ENCODE peak calls at places on chromosomes 4 and X, in five cellular contexts. M is GM23338, S is SK-N-SH, U is HepG2, Y is A549. D is an unnamed sample.

GRCh38 chr4:105613326-105613725 is 60.9 kb downstream of the ARHGEF38 start:
- DNase-seq in M (no peak), S (no peak), U (no peak), Y (no peak), D (no peak)

GRCh38 chr4:152807294-152807829 is 27.6 kb downstream of the ARFIP1 start:
- DNase-seq in M (no peak), S (no peak), U (no peak), Y (no peak), D (no peak)

GRCh38 chr4:139973015-139973414 is 181.0 kb downstream of the MAML3 start:
- DNase-seq in M (peak), S (no peak), U (no peak), Y (no peak), D (no peak)

GRCh38 chr4:24473309-24473721 is 111.0 kb downstream of the DHX15 start:
- DNase-seq in M (peak), S (peak), U (no peak), Y (no peak), D (peak)

GRCh38 chrX:65928522-65928921 is 111.4 kb downstream of the VSIG4 start:
- DNase-seq in M (no peak), S (no peak), U (no peak), Y (no peak), D (no peak)

GRCh38 chrX:67781132-67781531 is 237.3 kb downstream of the AR start:
- DNase-seq in M (no peak), S (no peak), U (no peak), Y (no peak), D (no peak)

GRCh38 chr4:6277139-6277802 is 7.6 kb downstream of the WFS1 start:
- DNase-seq in M (no peak), S (no peak), U (peak), Y (no peak), D (no peak)

GRCh38 chr4:43496188-43496587 is 603.7 kb downstream of the GRXCR1 start:
- DNase-seq in M (no peak), S (no peak), U (no peak), Y (no peak), D (no peak)

GRCh38 chrX:47514553-47515235 is 31.7 kb upstream of the ZNF41 start:
- DNase-seq in M (no peak), S (no peak), U (no peak), Y (no peak), D (no peak)

GRCh38 chr4:155759372-155760252 is 791 bp downstream of the GUCY1B1 start:
- DNase-seq in M (peak), S (peak), U (no peak), Y (peak), D (no peak)

GRCh38 chr4:80412322-80412721 is 76.8 kb downstream of the CFAP299 start:
- DNase-seq in M (no peak), S (no peak), U (no peak), Y (no peak), D (no peak)

GRCh38 chr4:52931238-52931637 is 69.1 kb downstream of the RASL11B start:
- DNase-seq in M (no peak), S (no peak), U (no peak), Y (no peak), D (no peak)

GRCh38 chrX:129954804-129955203 is 27.6 kb upstream of the BCORL1 start:
- DNase-seq in M (no peak), S (no peak), U (no peak), Y (no peak), D (no peak)

GRCh38 chrX:139932077-139932900 is 564 bp downstream of the ATP11C start:
- DNase-seq in M (peak), S (peak), U (no peak), Y (peak), D (no peak)

GRCh38 chr4:40515398-40516293 is 114.0 kb downstream of the RBM47 start:
- DNase-seq in M (peak), S (no peak), U (peak), Y (peak), D (no peak)

GRCh38 chrX:64975491-64975890 is 759 bp downstream of the ZC4H2 start:
- DNase-seq in M (peak), S (peak), U (peak), Y (peak), D (peak)

GRCh38 chrX:14064632-14065432 is 35.1 kb upstream of the GEMIN8 start:
- DNase-seq in M (no peak), S (no peak), U (no peak), Y (peak), D (no peak)

GRCh38 chr4:151690164-151690856 is 70.5 kb downstream of the GATB start:
- DNase-seq in M (no peak), S (peak), U (no peak), Y (no peak), D (no peak)

GRCh38 chrX:72126048-72126415 is 5.7 kb downstream of the RTL5 start:
- DNase-seq in M (no peak), S (peak), U (no peak), Y (no peak), D (no peak)

GRCh38 chr4:1991087-1991486 is 17.7 kb downstream of the NELFA start:
- DNase-seq in M (no peak), S (peak), U (no peak), Y (no peak), D (no peak)

GRCh38 chr4:1993169-1993516 is 15.6 kb downstream of the NELFA start:
- DNase-seq in M (no peak), S (no peak), U (no peak), Y (no peak), D (no peak)

GRCh38 chr4:1992468-1993168 is 16.2 kb downstream of the NELFA start:
- DNase-seq in M (peak), S (peak), U (no peak), Y (no peak), D (no peak)

GRCh38 chr4:1990676-1991075 is 18.1 kb downstream of the NELFA start:
- DNase-seq in M (no peak), S (no peak), U (no peak), Y (no peak), D (no peak)

DNA sequence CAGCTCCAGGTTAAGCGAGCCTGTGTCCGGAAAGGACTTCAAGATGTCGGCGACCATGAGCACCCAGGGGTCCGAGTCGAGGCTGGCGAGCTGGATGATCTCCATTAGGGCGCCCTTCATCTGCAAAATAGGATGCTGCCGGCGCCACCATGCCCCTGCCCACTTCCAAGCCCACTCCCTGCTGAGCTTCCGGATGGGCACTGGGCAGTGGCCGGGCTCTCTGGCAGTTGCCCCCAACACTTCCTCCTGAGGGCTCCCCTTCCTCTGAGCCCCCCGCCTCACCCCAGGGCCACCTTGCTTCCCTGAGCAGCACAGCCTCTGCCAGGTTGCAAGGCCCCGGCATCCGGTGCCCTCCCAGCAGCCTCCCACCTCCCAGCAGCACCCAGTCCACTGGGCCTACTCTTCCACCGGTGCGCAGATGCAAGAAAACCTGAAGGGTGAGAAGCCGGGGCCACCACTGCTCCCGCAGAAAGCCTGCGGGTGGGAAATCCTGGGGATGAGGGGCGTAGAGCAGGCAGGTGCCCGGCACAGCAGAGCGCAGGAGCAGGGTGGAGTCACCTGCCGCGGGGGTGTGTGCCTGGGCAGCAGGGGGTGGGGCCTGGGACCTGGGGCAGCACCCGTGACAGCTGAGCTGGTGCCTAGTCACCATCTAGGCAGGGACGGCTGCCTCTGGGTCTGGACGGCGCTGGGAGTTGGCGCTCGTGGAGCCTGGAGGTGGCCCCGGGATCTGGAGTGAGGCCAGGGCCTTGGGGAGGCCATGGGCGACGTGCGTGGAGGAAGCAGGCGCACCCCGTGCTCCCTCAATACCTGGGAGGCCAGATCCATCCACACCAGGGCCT is 17.0 kb downstream of the NELFA start:
- DNase-seq in M (no peak), S (peak), U (no peak), Y (no peak), D (no peak)
- TF ChIP-seq REST in M (no peak), S (no peak), U (no peak), Y (no peak), D (no peak)

DNA sequence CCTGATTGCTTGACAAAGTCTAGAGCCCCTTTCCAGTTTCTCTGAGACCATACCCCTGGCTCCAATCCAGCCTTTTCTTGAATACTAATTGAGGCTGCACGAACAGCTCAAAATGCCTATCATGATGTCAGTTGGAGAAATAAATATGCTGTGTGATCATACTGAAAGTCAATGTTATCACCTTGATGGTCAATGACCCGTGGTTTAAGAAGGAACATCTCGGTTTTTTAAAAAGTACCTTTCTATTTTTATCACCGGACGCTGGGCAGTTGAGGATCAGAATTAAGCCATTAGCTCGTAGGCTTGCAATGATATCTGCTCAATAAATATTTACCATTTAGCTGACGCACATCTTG is 883 bp upstream of the WDR44 start:
- DNase-seq in M (no peak), S (no peak), U (no peak), Y (no peak), D (no peak)
- H3K27ac ChIP-seq in M (no peak), S (peak), U (peak), Y (peak), D (peak)

GRCh38 chrX:153647461-153648357 is 706 bp downstream of the DUSP9 start:
- DNase-seq in M (no peak), S (peak), U (no peak), Y (no peak), D (no peak)
- H3K4me3 ChIP-seq in M (peak), S (no peak), U (peak), Y (peak), D (no peak)

GRCh38 chr4:9898596-9899345 is 117.3 kb downstream of the DRD5 start:
- DNase-seq in M (peak), S (peak), U (peak), Y (peak), D (peak)
- TF ChIP-seq REST in M (no peak), S (no peak), U (no peak), Y (no peak), D (no peak)

DNA sequence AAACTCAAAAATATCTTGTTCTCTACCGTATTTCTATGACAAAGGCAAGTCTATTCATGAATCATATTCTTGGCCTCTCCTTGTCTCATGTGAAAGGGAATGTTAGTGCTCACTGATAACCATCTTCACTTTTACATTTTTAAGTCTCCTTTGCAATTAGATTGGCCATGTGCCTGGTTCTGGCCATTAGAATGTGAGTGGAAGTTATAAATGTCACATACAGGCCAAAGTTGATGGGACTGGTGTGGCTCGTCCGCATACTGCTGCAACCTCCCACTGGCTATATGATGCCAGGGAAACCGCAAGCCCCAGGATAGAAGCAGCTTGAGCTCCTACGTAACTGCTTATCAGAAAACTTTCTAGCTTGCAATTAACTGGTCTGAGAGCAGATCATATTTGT is 86.1 kb downstream of the MAGEC1 start:
- DNase-seq in M (no peak), S (no peak), U (no peak), Y (no peak), D (no peak)
- H3K27ac ChIP-seq in M (no peak), S (no peak), U (no peak), Y (no peak), D (no peak)

GRCh38 chr4:69057620-69058409 is 38.5 kb upstream of the UGT2B7 start:
- DNase-seq in M (peak), S (no peak), U (peak), Y (no peak), D (no peak)

GRCh38 chr4:69060651-69061308 is 35.5 kb upstream of the UGT2B7 start:
- DNase-seq in M (peak), S (no peak), U (no peak), Y (no peak), D (no peak)

GRCh38 chr4:69054578-69055200 is 41.6 kb upstream of the UGT2B7 start:
- DNase-seq in M (no peak), S (no peak), U (peak), Y (no peak), D (no peak)

GRCh38 chr4:69058410-69059059 is 37.7 kb upstream of the UGT2B7 start:
- DNase-seq in M (peak), S (no peak), U (no peak), Y (no peak), D (no peak)

DNA sequence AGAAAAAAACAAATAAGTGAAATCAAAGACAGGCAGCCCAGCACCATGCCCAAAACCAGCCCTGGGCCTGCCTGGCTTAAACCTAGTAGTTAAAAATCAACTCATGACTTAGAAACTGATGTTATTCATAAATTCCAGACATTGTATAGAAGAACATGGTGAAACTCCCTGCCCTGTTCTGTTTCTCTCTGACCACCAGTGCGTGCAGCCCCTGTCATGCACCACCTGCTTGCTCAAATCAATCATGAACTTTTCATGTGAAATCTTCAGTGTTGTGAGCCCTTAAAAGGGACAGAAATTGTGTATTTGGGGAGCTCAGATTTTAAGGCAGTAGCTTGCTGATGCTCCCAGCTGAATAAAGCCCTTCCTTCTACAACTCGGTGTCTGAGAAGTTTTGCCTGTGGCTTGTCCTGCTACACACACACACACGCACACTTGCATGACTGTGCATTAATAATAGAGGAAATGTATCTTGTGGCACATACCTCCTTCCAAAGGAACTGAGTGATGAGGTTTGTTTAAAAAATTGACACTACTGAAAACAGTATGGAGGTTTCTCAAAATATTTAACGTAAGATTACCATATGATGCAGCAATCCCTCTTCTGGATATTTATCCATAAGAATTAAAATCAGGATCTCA is 39.2 kb upstream of the UGT2B7 start:
- DNase-seq in M (no peak), S (no peak), U (no peak), Y (no peak), D (no peak)
- H3K4me3 ChIP-seq in M (peak), S (no peak), U (peak), Y (no peak), D (no peak)

DNA sequence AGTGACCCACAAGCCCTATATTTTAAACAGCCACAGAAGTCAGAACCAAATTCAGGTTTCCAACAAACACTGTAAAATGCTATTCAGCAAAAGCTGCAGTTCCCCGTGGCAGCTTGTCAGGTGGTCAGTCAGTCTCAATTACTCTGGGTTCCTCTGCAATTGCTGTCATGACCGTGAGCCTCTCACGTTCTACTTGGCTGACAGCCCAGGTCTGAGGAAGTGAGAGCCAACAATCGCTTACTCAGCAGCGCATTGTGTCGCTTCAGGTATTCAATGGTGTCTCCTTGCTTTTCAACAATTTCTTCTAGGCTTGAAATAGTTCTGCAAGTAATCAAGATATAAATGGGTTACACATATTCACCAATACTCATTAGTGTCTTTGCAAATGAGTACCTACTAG is 25.8 kb downstream of the TRIM75 start:
- DNase-seq in M (no peak), S (no peak), U (no peak), Y (no peak), D (no peak)
- TF ChIP-seq REST in M (no peak), S (no peak), U (no peak), Y (no peak), D (no peak)

DNA sequence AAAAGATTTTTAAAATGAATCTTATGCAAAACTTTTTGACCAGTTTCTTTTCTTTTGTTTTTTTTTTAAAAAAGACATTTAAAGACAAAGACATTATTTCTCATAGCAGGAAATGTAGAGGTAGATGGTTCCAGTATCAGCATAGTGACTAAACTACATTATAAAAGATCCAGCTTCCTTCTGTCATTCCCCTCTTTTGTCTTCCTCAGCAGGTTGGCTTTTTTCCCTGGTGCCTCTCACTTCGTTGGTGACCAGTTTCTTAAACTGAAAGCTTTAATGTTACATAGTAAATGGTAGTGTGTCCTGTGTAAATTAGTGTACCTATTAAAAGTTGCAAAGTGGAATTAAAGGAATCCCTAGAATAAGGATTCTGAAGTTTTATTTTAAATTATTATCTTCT is 36.1 kb downstream of the DCK start:
- DNase-seq in M (peak), S (no peak), U (no peak), Y (no peak), D (no peak)
- H3K27ac ChIP-seq in M (peak), S (no peak), U (no peak), Y (peak), D (no peak)